ENCODE peak calls at places on chromosomes 5 and 9, in eight cellular contexts. N, M, V, U, W, Y, L and Z are unnamed samples.
A peak's percentile ranks its signal among the peaks of the same experiment; 100 is the strongest.

GRCh38 chr9:110443146-110443877 is 105.6 kb upstream of the TXNDC8 start:
- DNase-seq in N (no peak), M (no peak), V (peak; percentile 46), U (peak; percentile 90), W (no peak), Y (no peak), L (peak; percentile 63), Z (no peak)

GRCh38 chr5:148000036-148000435 is 63.7 kb upstream of the SPINK5 start:
- DNase-seq in N (no peak), M (no peak), V (no peak), U (no peak), W (no peak), Y (no peak), L (no peak), Z (no peak)

GRCh38 chr9:114387678-114388431 is at the start of gene AKNA:
- DNase-seq in N (peak; percentile 85), M (no peak), V (peak; percentile 43), U (peak; percentile 86), W (peak; percentile 94), Y (peak; percentile 70), L (peak; percentile 82), Z (peak; percentile 52)

GRCh38 chr9:14344846-14345585 is 31.1 kb upstream of the NFIB start:
- DNase-seq in N (peak; percentile 58), M (no peak), V (no peak), U (no peak), W (no peak), Y (no peak), L (no peak), Z (no peak)

GRCh38 chr5:126868961-126869451 is 92.1 kb downstream of the LMNB1 start:
- DNase-seq in N (peak; percentile 78), M (no peak), V (no peak), U (peak; percentile 34), W (no peak), Y (no peak), L (peak; percentile 40), Z (peak; percentile 53)

GRCh38 chr5:175826980-175827379 is 44.4 kb upstream of the CPLX2 start:
- DNase-seq in N (no peak), M (no peak), V (no peak), U (no peak), W (no peak), Y (no peak), L (no peak), Z (no peak)

GRCh38 chr9:131727184-131727785 is 12.6 kb downstream of the RAPGEF1 start:
- DNase-seq in N (no peak), M (no peak), V (no peak), U (peak; percentile 36), W (peak; percentile 7), Y (no peak), L (peak; percentile 54), Z (no peak)

GRCh38 chr9:96305171-96305570 is 3.2 kb upstream of the HSD17B3 start:
- DNase-seq in N (peak; percentile 41), M (no peak), V (no peak), U (no peak), W (no peak), Y (no peak), L (no peak), Z (no peak)

GRCh38 chr9:88775559-88775958 is 215.7 kb upstream of the S1PR3 start:
- DNase-seq in N (no peak), M (no peak), V (no peak), U (no peak), W (no peak), Y (no peak), L (peak; percentile 39), Z (no peak)

GRCh38 chr5:13350754-13351153 is 593.7 kb downstream of the DNAH5 start:
- DNase-seq in N (no peak), M (no peak), V (no peak), U (no peak), W (no peak), Y (no peak), L (peak; percentile 40), Z (no peak)

GRCh38 chr5:127313379-127313778 is 22.8 kb downstream of the MEGF10 start:
- DNase-seq in N (no peak), M (no peak), V (no peak), U (no peak), W (no peak), Y (no peak), L (no peak), Z (no peak)

GRCh38 chr5:139689631-139690384 is 41.7 kb downstream of the CXXC5 start:
- DNase-seq in N (no peak), M (no peak), V (no peak), U (peak; percentile 49), W (peak; percentile 86), Y (no peak), L (no peak), Z (peak; percentile 62)

GRCh38 chr5:9774472-9775079 is 144.4 kb upstream of the TAS2R1 start:
- DNase-seq in N (peak; percentile 15), M (no peak), V (peak; percentile 58), U (peak; percentile 89), W (no peak), Y (no peak), L (peak; percentile 82), Z (no peak)

GRCh38 chr5:149035282-149035882 is 27.5 kb downstream of the SH3TC2 start:
- DNase-seq in N (peak; percentile 77), M (no peak), V (peak; percentile 64), U (peak; percentile 77), W (peak; percentile 90), Y (peak; percentile 56), L (peak; percentile 79), Z (peak; percentile 54)

GRCh38 chr9:16153221-16153620 is 600.4 kb downstream of the CCDC171 start:
- DNase-seq in N (no peak), M (no peak), V (no peak), U (no peak), W (no peak), Y (no peak), L (no peak), Z (no peak)

GRCh38 chr9:16152276-16153065 is 599.6 kb downstream of the CCDC171 start:
- DNase-seq in N (peak; percentile 20), M (no peak), V (no peak), U (no peak), W (no peak), Y (no peak), L (no peak), Z (no peak)

GRCh38 chr9:16155878-16156277 is 603.0 kb downstream of the CCDC171 start:
- DNase-seq in N (no peak), M (no peak), V (no peak), U (no peak), W (no peak), Y (no peak), L (no peak), Z (no peak)

GRCh38 chr9:16157216-16157615 is 604.4 kb downstream of the CCDC171 start:
- DNase-seq in N (no peak), M (no peak), V (no peak), U (no peak), W (no peak), Y (no peak), L (no peak), Z (no peak)

DNA sequence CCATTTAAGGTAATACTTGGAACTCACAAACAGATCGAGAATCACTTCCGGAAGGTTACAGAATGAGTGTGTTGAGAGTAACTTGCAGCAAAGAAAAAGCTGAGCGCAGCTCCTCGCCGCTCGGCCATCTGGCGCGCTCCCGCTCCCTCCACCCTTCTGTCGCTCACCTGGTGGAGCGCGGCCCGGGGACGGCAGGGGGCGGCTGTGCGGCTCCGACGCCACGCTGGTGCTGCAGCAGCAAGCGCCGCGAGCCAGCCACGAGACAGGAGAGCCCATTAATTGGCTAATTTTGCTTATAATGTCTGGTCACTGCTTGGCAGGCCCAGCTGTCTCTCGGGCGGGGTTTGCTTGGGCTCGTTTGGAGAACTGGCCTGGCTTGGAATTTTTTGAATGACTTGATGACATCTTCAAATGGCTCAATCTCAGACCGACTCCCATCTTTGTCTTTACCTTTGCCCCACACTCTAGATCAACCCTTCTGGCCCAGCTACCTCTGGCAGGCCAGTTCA is 601.8 kb downstream of the CCDC171 start:
- DNase-seq in N (peak; percentile 84), M (no peak), V (no peak), U (no peak), W (peak; percentile 77), Y (no peak), L (no peak), Z (peak; percentile 21)
- TF ChIP-seq CTCF in N (peak; percentile 60), M (peak; percentile 58), V (no peak), U (no peak), W (peak; percentile 29), Y (no peak), L (peak; percentile 44), Z (no peak)

DNA sequence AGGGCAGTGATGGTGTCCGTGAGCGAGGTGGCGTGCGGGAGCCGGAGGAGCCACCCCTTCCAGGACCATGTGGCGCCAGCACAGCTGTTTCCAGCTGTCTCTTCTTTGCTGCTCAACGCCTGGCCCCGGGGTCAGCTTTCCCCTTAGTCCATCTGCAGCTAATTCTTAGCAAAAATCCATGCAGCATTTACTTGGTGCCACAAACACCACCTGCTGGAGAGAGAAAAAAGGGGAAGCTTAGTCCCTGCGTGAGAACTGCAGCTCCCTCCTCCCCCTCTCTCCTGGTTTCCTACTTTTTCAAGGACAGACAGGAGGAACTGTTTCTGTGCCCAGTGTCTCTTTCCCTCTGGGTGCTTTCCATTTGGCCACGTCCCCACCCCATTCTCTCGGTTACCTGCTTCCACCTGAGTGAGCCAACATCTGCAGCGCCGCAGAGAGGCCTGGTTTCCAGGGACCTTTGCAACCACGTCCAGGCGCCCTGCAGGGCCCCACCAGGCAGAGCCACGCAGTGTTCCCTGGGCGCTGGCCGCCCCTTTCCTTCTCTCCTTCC is 3.4 kb downstream of the SLC6A19 start:
- DNase-seq in N (peak; percentile 80), M (no peak), V (no peak), U (peak; percentile 45), W (no peak), Y (no peak), L (peak; percentile 1), Z (no peak)
- TF ChIP-seq CTCF in N (peak; percentile 59), M (peak; percentile 30), V (peak; percentile 38), U (peak; percentile 31), W (peak; percentile 7), Y (no peak), L (peak; percentile 35), Z (no peak)

GRCh38 chr9:33230756-33231691 is 8.9 kb upstream of the SPINK4 start:
- DNase-seq in N (no peak), M (no peak), V (no peak), U (no peak), W (no peak), Y (no peak), L (peak; percentile 33), Z (no peak)
- TF ChIP-seq CTCF in N (no peak), M (no peak), V (no peak), U (no peak), W (no peak), Y (no peak), L (no peak), Z (no peak)

GRCh38 chr5:74421365-74421764 is 219.2 kb downstream of the ENC1 start:
- DNase-seq in N (no peak), M (no peak), V (no peak), U (no peak), W (no peak), Y (no peak), L (no peak), Z (no peak)

GRCh38 chr5:74420220-74420619 is 220.3 kb downstream of the ENC1 start:
- DNase-seq in N (no peak), M (no peak), V (no peak), U (no peak), W (no peak), Y (no peak), L (no peak), Z (no peak)

GRCh38 chr5:74418709-74419108 is 221.8 kb downstream of the ENC1 start:
- DNase-seq in N (no peak), M (no peak), V (no peak), U (no peak), W (no peak), Y (no peak), L (no peak), Z (no peak)

GRCh38 chr5:74422030-74422429 is 218.5 kb downstream of the ENC1 start:
- DNase-seq in N (no peak), M (no peak), V (no peak), U (no peak), W (no peak), Y (no peak), L (no peak), Z (no peak)

GRCh38 chr5:74419468-74419867 is 221.1 kb downstream of the ENC1 start:
- DNase-seq in N (no peak), M (no peak), V (no peak), U (no peak), W (no peak), Y (no peak), L (no peak), Z (no peak)
- TF ChIP-seq CTCF in N (no peak), M (no peak), V (no peak), U (no peak), W (no peak), Y (no peak), L (no peak), Z (no peak)